ENCODE peak calls at places on chromosomes 12 and 14, in six cellular contexts. U is brain microvascular endothelial cell, A is IMR-90, T is HepG2, F is astrocyte, Z is caudate nucleus. B is an unnamed sample.

GRCh38 chr12:46371718-46372130 is 849 bp downstream of the SLC38A2 start:
- DNase-seq in U (peak), A (peak), T (no peak), F (no peak), Z (peak), B (no peak)

GRCh38 chr12:45183263-45183662 is 32.6 kb upstream of the ANO6 start:
- DNase-seq in U (no peak), A (peak), T (peak), F (peak), Z (no peak), B (no peak)

GRCh38 chr12:15049456-15050153 is 76.8 kb downstream of the PDE6H start:
- DNase-seq in U (no peak), A (no peak), T (no peak), F (no peak), Z (no peak), B (no peak)

GRCh38 chr14:30551460-30551859 is 7.5 kb upstream of the G2E3 start:
- DNase-seq in U (peak), A (peak), T (peak), F (no peak), Z (no peak), B (no peak)

GRCh38 chr14:78863143-78863542 is 693.0 kb downstream of the NRXN3 start:
- DNase-seq in U (peak), A (peak), T (peak), F (peak), Z (no peak), B (no peak)

GRCh38 chr14:96318836-96319235 is 44.3 kb downstream of the ATG2B start:
- DNase-seq in U (no peak), A (no peak), T (no peak), F (no peak), Z (no peak), B (no peak)

GRCh38 chr12:51592034-51592705 is 1.1 kb downstream of the SCN8A start:
- DNase-seq in U (no peak), A (peak), T (no peak), F (peak), Z (no peak), B (no peak)

GRCh38 chr12:3158851-3159465 is 81.8 kb downstream of the TSPAN9 start:
- DNase-seq in U (peak), A (peak), T (no peak), F (peak), Z (no peak), B (no peak)

GRCh38 chr14:35949933-35950332 is 123.8 kb downstream of the BRMS1L start:
- DNase-seq in U (no peak), A (no peak), T (peak), F (peak), Z (no peak), B (no peak)

GRCh38 chr14:36834293-36834692 is 172.6 kb downstream of the PAX9 start:
- DNase-seq in U (no peak), A (no peak), T (no peak), F (no peak), Z (no peak), B (no peak)

GRCh38 chr14:49880267-49881064 is 12.4 kb upstream of the ARF6 start:
- DNase-seq in U (no peak), A (no peak), T (no peak), F (peak), Z (no peak), B (no peak)

GRCh38 chr14:38073641-38074040 is 134.1 kb upstream of the SSTR1 start:
- DNase-seq in U (no peak), A (no peak), T (no peak), F (no peak), Z (no peak), B (no peak)

GRCh38 chr12:42126963-42127362 is 17.7 kb downstream of the GXYLT1 start:
- DNase-seq in U (no peak), A (no peak), T (no peak), F (no peak), Z (no peak), B (no peak)

GRCh38 chr14:89417469-89418225 is 614 bp upstream of the FOXN3 start:
- DNase-seq in U (peak), A (peak), T (peak), F (peak), Z (peak), B (no peak)

GRCh38 chr12:96261557-96261956 is 67.4 kb downstream of the ELK3 start:
- DNase-seq in U (no peak), A (peak), T (no peak), F (no peak), Z (no peak), B (no peak)

GRCh38 chr14:100849432-100849831 is 23.5 kb downstream of the MEG3 start:
- DNase-seq in U (no peak), A (peak), T (no peak), F (peak), Z (no peak), B (no peak)

GRCh38 chr14:102317564-102318248 is 1.8 kb upstream of the ZNF839 start:
- DNase-seq in U (no peak), A (no peak), T (peak), F (no peak), Z (no peak), B (no peak)

GRCh38 chr12:108783446-108783845 is 52.1 kb upstream of the CORO1C start:
- DNase-seq in U (no peak), A (no peak), T (no peak), F (no peak), Z (no peak), B (no peak)

GRCh38 chr12:34405286-34406227 is 383.3 kb downstream of the ALG10 start:
- DNase-seq in U (no peak), A (no peak), T (no peak), F (no peak), Z (no peak), B (no peak)

GRCh38 chr14:54175298-54175942 is 218.8 kb upstream of the BMP4 start:
- DNase-seq in U (peak), A (peak), T (peak), F (peak), Z (no peak), B (no peak)

GRCh38 chr14:105859717-105860614 is 333.6 kb downstream of the TMEM121 start:
- DNase-seq in U (no peak), A (no peak), T (no peak), F (no peak), Z (no peak), B (no peak)

GRCh38 chr12:92369061-92369460 is 223.4 kb upstream of the BTG1 start:
- DNase-seq in U (no peak), A (no peak), T (no peak), F (no peak), Z (no peak), B (no peak)

GRCh38 chr12:92362785-92363184 is 217.1 kb upstream of the BTG1 start:
- DNase-seq in U (no peak), A (no peak), T (no peak), F (no peak), Z (no peak), B (no peak)

GRCh38 chr12:92365333-92365732 is 219.7 kb upstream of the BTG1 start:
- DNase-seq in U (no peak), A (no peak), T (no peak), F (no peak), Z (no peak), B (no peak)

GRCh38 chr12:92363295-92364146 is 217.9 kb upstream of the BTG1 start:
- DNase-seq in U (peak), A (peak), T (no peak), F (peak), Z (no peak), B (no peak)

GRCh38 chr12:92365836-92366235 is 220.2 kb upstream of the BTG1 start:
- DNase-seq in U (no peak), A (no peak), T (no peak), F (no peak), Z (no peak), B (no peak)
- H3K27ac ChIP-seq in U (no peak), A (no peak), T (no peak), F (no peak), Z (no peak), B (no peak)

DNA sequence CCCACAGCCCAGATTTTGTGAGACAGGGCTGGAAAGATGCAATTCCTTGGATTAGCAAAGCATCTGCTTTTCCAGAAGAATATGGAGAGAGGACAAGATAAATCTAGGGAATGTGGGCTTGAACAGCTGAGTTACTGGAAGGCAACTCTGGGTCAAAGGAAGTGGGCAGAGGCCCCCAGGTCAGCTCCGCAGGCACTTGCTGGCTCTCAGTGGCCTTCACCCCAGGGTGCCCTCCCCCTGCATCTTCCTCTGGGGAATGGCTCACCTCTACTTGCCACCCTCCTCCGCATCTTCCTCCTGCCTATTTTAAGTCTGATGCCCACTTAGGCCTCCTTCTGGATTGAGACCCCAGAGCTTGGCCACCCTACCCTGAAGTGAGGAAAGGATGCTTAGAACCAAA is 10.5 kb upstream of the PNMA1 start:
- DNase-seq in U (no peak), A (no peak), T (no peak), F (no peak), Z (no peak), B (no peak)
- H3K27ac ChIP-seq in U (peak), A (peak), T (no peak), F (peak), Z (peak), B (peak)

DNA sequence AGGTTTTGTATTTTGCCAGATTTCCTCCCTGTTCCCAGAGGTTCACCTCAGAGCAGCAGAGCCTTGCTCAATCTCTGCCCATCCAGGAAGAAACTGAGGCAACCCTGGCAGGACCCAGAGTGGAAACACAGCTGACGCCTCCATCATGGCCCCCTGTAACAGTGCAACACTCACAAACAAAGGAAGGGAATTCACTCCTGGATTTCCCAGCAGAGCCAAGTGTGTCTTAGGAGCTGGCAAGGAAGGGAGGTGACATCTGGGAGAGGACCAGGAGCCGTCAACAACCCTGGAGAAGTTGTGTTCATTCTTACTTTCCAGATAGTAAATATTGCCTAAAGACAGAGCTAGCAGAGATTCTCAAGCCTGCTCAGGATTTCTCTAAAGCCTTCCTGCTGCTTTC is 73.7 kb downstream of the IRF2BPL start:
- DNase-seq in U (no peak), A (no peak), T (no peak), F (no peak), Z (no peak), B (no peak)
- H3K27ac ChIP-seq in U (no peak), A (peak), T (no peak), F (no peak), Z (no peak), B (peak)

DNA sequence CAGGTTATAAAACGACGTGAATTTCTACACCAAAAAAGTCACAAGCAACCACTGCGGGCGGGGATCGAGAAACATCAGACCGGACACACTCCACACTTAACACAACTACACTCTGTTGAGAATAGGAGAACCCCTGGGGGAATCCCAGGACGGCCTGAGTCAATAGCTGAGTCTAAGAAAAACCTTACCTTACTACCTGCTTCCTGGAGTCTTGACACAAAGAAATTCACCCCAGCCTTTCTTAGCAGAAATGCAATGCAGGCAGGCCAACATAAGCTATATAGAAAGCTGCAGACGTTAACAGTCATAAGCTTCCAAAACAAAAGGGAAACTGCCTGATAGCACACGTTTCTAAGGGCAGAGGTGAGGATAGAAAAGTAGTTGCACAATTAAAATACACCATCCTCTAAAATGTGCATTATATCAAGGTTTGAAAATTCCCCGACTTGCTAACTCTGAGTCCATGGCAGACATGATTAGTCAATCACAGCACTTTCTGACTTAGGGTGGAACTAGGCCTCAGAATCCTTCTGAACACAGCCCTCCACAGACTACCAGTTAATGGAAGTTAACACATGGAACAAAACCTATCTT is 68.0 kb downstream of the CCDC88C start:
- DNase-seq in U (no peak), A (no peak), T (no peak), F (no peak), Z (no peak), B (no peak)
- H3K27ac ChIP-seq in U (no peak), A (no peak), T (no peak), F (no peak), Z (peak), B (no peak)

B was measured in epithelial cell of prostate.